ENCODE peak calls at places on chromosomes 5 and 9, in five cellular contexts. One of them, this sample, is unnamed.

GRCh38 chr5:3302228-3302627 is 293.4 kb upstream of the IRX1 start:
- DNase-seq in ACHN: no peak
- DNase-seq in EH: no peak
- DNase-seq in breast epithelium: no peak
- DNase-seq in substantia nigra: no peak
- DNase-seq in this sample: no peak

GRCh38 chr5:15694694-15695093 is 194.7 kb downstream of the FBXL7 start:
- DNase-seq in ACHN: no peak
- DNase-seq in EH: peak
- DNase-seq in breast epithelium: no peak
- DNase-seq in substantia nigra: no peak
- DNase-seq in this sample: peak

GRCh38 chr9:107723015-107723414 is 233.4 kb upstream of the KLF4 start:
- DNase-seq in ACHN: no peak
- DNase-seq in EH: no peak
- DNase-seq in breast epithelium: no peak
- DNase-seq in substantia nigra: no peak
- DNase-seq in this sample: no peak

GRCh38 chr5:57171818-57172465 is 1.9 kb upstream of the GPBP1 start:
- DNase-seq in ACHN: peak
- DNase-seq in EH: no peak
- DNase-seq in breast epithelium: no peak
- DNase-seq in substantia nigra: no peak
- DNase-seq in this sample: no peak

GRCh38 chr5:65926893-65927292 is 518 bp downstream of the ERBIN start:
- DNase-seq in ACHN: peak
- DNase-seq in EH: no peak
- DNase-seq in breast epithelium: no peak
- DNase-seq in substantia nigra: no peak
- DNase-seq in this sample: peak

GRCh38 chr5:40932766-40933165 is 23.5 kb downstream of the C7 start:
- DNase-seq in ACHN: no peak
- DNase-seq in EH: no peak
- DNase-seq in breast epithelium: no peak
- DNase-seq in substantia nigra: no peak
- DNase-seq in this sample: no peak

GRCh38 chr9:123425261-123425821 is 69.3 kb downstream of the CRB2 start:
- DNase-seq in ACHN: no peak
- DNase-seq in EH: no peak
- DNase-seq in breast epithelium: no peak
- DNase-seq in substantia nigra: no peak
- DNase-seq in this sample: no peak

GRCh38 chr5:57683036-57683600 is 200.5 kb upstream of the ACTBL2 start:
- DNase-seq in ACHN: no peak
- DNase-seq in EH: no peak
- DNase-seq in breast epithelium: no peak
- DNase-seq in substantia nigra: no peak
- DNase-seq in this sample: peak

GRCh38 chr5:143047091-143047490 is 276.9 kb downstream of the ARHGAP26 start:
- DNase-seq in ACHN: no peak
- DNase-seq in EH: no peak
- DNase-seq in breast epithelium: no peak
- DNase-seq in substantia nigra: no peak
- DNase-seq in this sample: no peak

GRCh38 chr9:77456829-77457437 is 191.2 kb downstream of the GNA14 start:
- DNase-seq in ACHN: peak
- DNase-seq in EH: peak
- DNase-seq in breast epithelium: peak
- DNase-seq in substantia nigra: peak
- DNase-seq in this sample: peak

GRCh38 chr9:92636627-92637026 is 33.3 kb downstream of the IPPK start:
- DNase-seq in ACHN: no peak
- DNase-seq in EH: no peak
- DNase-seq in breast epithelium: no peak
- DNase-seq in substantia nigra: no peak
- DNase-seq in this sample: no peak

GRCh38 chr5:80978772-80979317 is 18.7 kb downstream of the RASGRF2 start:
- DNase-seq in ACHN: no peak
- DNase-seq in EH: no peak
- DNase-seq in breast epithelium: no peak
- DNase-seq in substantia nigra: no peak
- DNase-seq in this sample: no peak

GRCh38 chr5:176700239-176700847 is 53.1 kb downstream of the TSPAN17 start:
- DNase-seq in ACHN: peak
- DNase-seq in EH: no peak
- DNase-seq in breast epithelium: no peak
- DNase-seq in substantia nigra: no peak
- DNase-seq in this sample: no peak

GRCh38 chr9:136856078-136856474 is 3.9 kb downstream of the MAMDC4 start:
- DNase-seq in ACHN: no peak
- DNase-seq in EH: no peak
- DNase-seq in breast epithelium: no peak
- DNase-seq in substantia nigra: no peak
- DNase-seq in this sample: no peak

GRCh38 chr9:87327567-87328125 is 170.0 kb upstream of the DAPK1 start:
- DNase-seq in ACHN: no peak
- DNase-seq in EH: peak
- DNase-seq in breast epithelium: no peak
- DNase-seq in substantia nigra: no peak
- DNase-seq in this sample: no peak

GRCh38 chr9:138118601-138119071 is 241.1 kb downstream of the CACNA1B start:
- DNase-seq in ACHN: no peak
- DNase-seq in EH: no peak
- DNase-seq in breast epithelium: no peak
- DNase-seq in substantia nigra: no peak
- DNase-seq in this sample: no peak